ENCODE peak calls at places on chromosomes 13 and 19, in ten cellular contexts. I is effector memory CD8-positive, alpha-beta T cell; T is fibroblast of villous mesenchyme; S is naive thymus-derived CD8-positive, alpha-beta T cell; F is anterior cingulate cortex; V is stimulated activated CD8-positive, alpha-beta memory T cell treated with anti-CD3 and anti-CD28 coated beads, Interleukin-4, amount 100 ng/mL, for 48 hours; Q is EL; O is LHCN-M2; R is stimulated activated CD4-positive, alpha-beta T cell treated with anti-CD3 and anti-CD28 coated beads, Interleukin-15, amount 100 ng/mL, for 24 hours; K is cardiac muscle cell. M is an unnamed sample.

GRCh38 chr13:35512271-35512920 is 35.9 kb upstream of the MAB21L1 start:
- DNase-seq in I (no peak), S (no peak), O (peak; percentile 86), F (no peak), Q (peak; percentile 95), R (no peak), K (peak; percentile 97), T (peak; percentile 47), V (no peak), M (no peak)

GRCh38 chr19:16902545-16902944 is 13.7 kb downstream of the F2RL3 start:
- DNase-seq in K (no peak), I (no peak), Q (no peak), T (no peak), R (no peak), V (no peak), S (no peak), O (no peak), F (no peak), M (no peak)

GRCh38 chr13:79522583-79522982 is 41.6 kb downstream of the NDFIP2 start:
- DNase-seq in T (peak; percentile 33), F (no peak), S (no peak), R (peak; percentile 24), Q (peak; percentile 53), K (peak; percentile 71), I (no peak), O (peak; percentile 99), V (no peak), M (peak; percentile 68)

GRCh38 chr19:5905072-5905778 is 553 bp downstream of the VMAC start:
- DNase-seq in V (no peak), O (no peak), S (no peak), R (no peak), I (no peak), F (no peak), K (no peak), T (no peak), Q (no peak), M (no peak)

GRCh38 chr19:15759962-15760565 is 22.3 kb downstream of the OR10H3 start:
- DNase-seq in Q (no peak), I (no peak), V (no peak), S (no peak), F (no peak), R (peak; percentile 14), T (no peak), K (no peak), O (no peak), M (peak; percentile 21)

GRCh38 chr19:8209965-8210659 is 942 bp downstream of the CERS4 start:
- DNase-seq in Q (no peak), F (no peak), V (no peak), I (no peak), S (no peak), K (no peak), T (no peak), R (no peak), O (no peak), M (no peak)

GRCh38 chr19:50501186-50501567 is 9.8 kb downstream of the JOSD2 start:
- DNase-seq in T (no peak), R (no peak), S (no peak), V (no peak), F (no peak), Q (no peak), I (no peak), K (no peak), O (no peak), M (no peak)

GRCh38 chr19:37304190-37304883 is 66.6 kb upstream of the ZNF527 start:
- DNase-seq in K (no peak), Q (no peak), I (no peak), T (no peak), F (no peak), V (peak; percentile 45), S (no peak), R (peak; percentile 30), O (peak; percentile 42), M (no peak)

GRCh38 chr13:35720690-35721554 is 244.4 kb upstream of the MAB21L1 start:
- DNase-seq in V (peak; percentile 72), I (no peak), O (peak; percentile 31), S (peak; percentile 3), T (peak; percentile 29), F (peak; percentile 34), Q (peak; percentile 74), R (peak; percentile 50), K (peak; percentile 71), M (peak; percentile 61)

M was measured in activated CD8-positive, alpha-beta T cell treated with anti-CD3 and anti-CD28 coated beads for 36 hours.